ENCODE peak calls at places on chromosomes 5 and 9, in five cellular contexts. One of them, this sample, is unnamed.

GRCh38 chr5:152711996-152712395 is 306.9 kb upstream of the NMUR2 start:
- DNase-seq in IMR-90: no peak
- DNase-seq in H1: no peak
- DNase-seq in neuronal stem cell: no peak
- DNase-seq in trophoblast cell: peak
- DNase-seq in this sample: no peak

GRCh38 chr5:109693535-109694152 is 3.9 kb downstream of the MAN2A1 start:
- DNase-seq in IMR-90: peak
- DNase-seq in H1: no peak
- DNase-seq in neuronal stem cell: no peak
- DNase-seq in trophoblast cell: peak
- DNase-seq in this sample: peak

GRCh38 chr9:137325124-137325523 is 23.1 kb upstream of the NRARP start:
- DNase-seq in IMR-90: no peak
- DNase-seq in H1: no peak
- DNase-seq in neuronal stem cell: no peak
- DNase-seq in trophoblast cell: no peak
- DNase-seq in this sample: no peak

GRCh38 chr5:7415123-7415522 is 19.2 kb downstream of the ADCY2 start:
- DNase-seq in IMR-90: no peak
- DNase-seq in H1: no peak
- DNase-seq in neuronal stem cell: no peak
- DNase-seq in trophoblast cell: peak
- DNase-seq in this sample: no peak

GRCh38 chr5:27995867-27996266 is 957.5 kb upstream of the CDH9 start:
- DNase-seq in IMR-90: no peak
- DNase-seq in H1: no peak
- DNase-seq in neuronal stem cell: no peak
- DNase-seq in trophoblast cell: no peak
- DNase-seq in this sample: no peak

GRCh38 chr9:33466565-33467495 is 6.9 kb downstream of the NOL6 start:
- DNase-seq in IMR-90: peak
- DNase-seq in H1: peak
- DNase-seq in neuronal stem cell: peak
- DNase-seq in trophoblast cell: peak
- DNase-seq in this sample: peak

GRCh38 chr5:71957431-71957934 is 149.8 kb upstream of the MAP1B start:
- DNase-seq in IMR-90: no peak
- DNase-seq in H1: no peak
- DNase-seq in neuronal stem cell: no peak
- DNase-seq in trophoblast cell: no peak
- DNase-seq in this sample: no peak

GRCh38 chr9:93230185-93230584 is 46.2 kb downstream of the WNK2 start:
- DNase-seq in IMR-90: no peak
- DNase-seq in H1: no peak
- DNase-seq in neuronal stem cell: no peak
- DNase-seq in trophoblast cell: no peak
- DNase-seq in this sample: no peak

GRCh38 chr9:7001571-7001970 is 243.8 kb downstream of the KDM4C start:
- DNase-seq in IMR-90: no peak
- DNase-seq in H1: no peak
- DNase-seq in neuronal stem cell: no peak
- DNase-seq in trophoblast cell: no peak
- DNase-seq in this sample: no peak

GRCh38 chr5:79436224-79436623 is 77.7 kb downstream of the HOMER1 start:
- DNase-seq in IMR-90: peak
- DNase-seq in H1: no peak
- DNase-seq in neuronal stem cell: no peak
- DNase-seq in trophoblast cell: peak
- DNase-seq in this sample: peak

GRCh38 chr9:95494022-95494415 is 22.8 kb downstream of the PTCH1 start:
- DNase-seq in IMR-90: no peak
- DNase-seq in H1: no peak
- DNase-seq in neuronal stem cell: no peak
- DNase-seq in trophoblast cell: peak
- DNase-seq in this sample: no peak

GRCh38 chr9:94932647-94933415 is 206.3 kb downstream of the AOPEP start:
- DNase-seq in IMR-90: no peak
- DNase-seq in H1: no peak
- DNase-seq in neuronal stem cell: no peak
- DNase-seq in trophoblast cell: no peak
- DNase-seq in this sample: no peak

GRCh38 chr5:54013556-54014157 is 296.7 kb downstream of the ARL15 start:
- DNase-seq in IMR-90: peak
- DNase-seq in H1: no peak
- DNase-seq in neuronal stem cell: no peak
- DNase-seq in trophoblast cell: peak
- DNase-seq in this sample: peak

GRCh38 chr5:158979749-158980521 is 119.8 kb downstream of the EBF1 start:
- DNase-seq in IMR-90: peak
- DNase-seq in H1: no peak
- DNase-seq in neuronal stem cell: no peak
- DNase-seq in trophoblast cell: no peak
- DNase-seq in this sample: peak

GRCh38 chr5:57608542-57608941 is 125.9 kb upstream of the ACTBL2 start:
- DNase-seq in IMR-90: no peak
- DNase-seq in H1: no peak
- DNase-seq in neuronal stem cell: no peak
- DNase-seq in trophoblast cell: no peak
- DNase-seq in this sample: no peak

GRCh38 chr5:101455851-101456250 is 552.8 kb upstream of the ST8SIA4 start:
- DNase-seq in IMR-90: no peak
- DNase-seq in H1: no peak
- DNase-seq in neuronal stem cell: no peak
- DNase-seq in trophoblast cell: no peak
- DNase-seq in this sample: no peak

GRCh38 chr5:113038714-113039113 is 62.1 kb downstream of the DCP2 start:
- DNase-seq in IMR-90: peak
- DNase-seq in H1: peak
- DNase-seq in neuronal stem cell: no peak
- DNase-seq in trophoblast cell: peak
- DNase-seq in this sample: no peak

GRCh38 chr9:16368425-16369087 is 501.9 kb downstream of the BNC2 start:
- DNase-seq in IMR-90: peak
- DNase-seq in H1: no peak
- DNase-seq in neuronal stem cell: no peak
- DNase-seq in trophoblast cell: peak
- DNase-seq in this sample: peak

GRCh38 chr9:113219186-113219936 is 1.7 kb downstream of the FKBP15 start:
- DNase-seq in IMR-90: no peak
- DNase-seq in H1: no peak
- DNase-seq in neuronal stem cell: no peak
- DNase-seq in trophoblast cell: no peak
- DNase-seq in this sample: no peak

GRCh38 chr9:113219972-113220371 is 1.1 kb downstream of the FKBP15 start:
- DNase-seq in IMR-90: peak
- DNase-seq in H1: no peak
- DNase-seq in neuronal stem cell: no peak
- DNase-seq in trophoblast cell: peak
- DNase-seq in this sample: peak

GRCh38 chr9:113221003-113221799 is at the start of the genes FKBP15 and SLC31A1:
- DNase-seq in IMR-90: peak
- DNase-seq in H1: peak
- DNase-seq in neuronal stem cell: peak
- DNase-seq in trophoblast cell: peak
- DNase-seq in this sample: peak

GRCh38 chr9:113221800-113222481 is 597 bp downstream of the SLC31A1 start:
- DNase-seq in IMR-90: no peak
- DNase-seq in H1: no peak
- DNase-seq in neuronal stem cell: peak
- DNase-seq in trophoblast cell: peak
- DNase-seq in this sample: peak

DNA sequence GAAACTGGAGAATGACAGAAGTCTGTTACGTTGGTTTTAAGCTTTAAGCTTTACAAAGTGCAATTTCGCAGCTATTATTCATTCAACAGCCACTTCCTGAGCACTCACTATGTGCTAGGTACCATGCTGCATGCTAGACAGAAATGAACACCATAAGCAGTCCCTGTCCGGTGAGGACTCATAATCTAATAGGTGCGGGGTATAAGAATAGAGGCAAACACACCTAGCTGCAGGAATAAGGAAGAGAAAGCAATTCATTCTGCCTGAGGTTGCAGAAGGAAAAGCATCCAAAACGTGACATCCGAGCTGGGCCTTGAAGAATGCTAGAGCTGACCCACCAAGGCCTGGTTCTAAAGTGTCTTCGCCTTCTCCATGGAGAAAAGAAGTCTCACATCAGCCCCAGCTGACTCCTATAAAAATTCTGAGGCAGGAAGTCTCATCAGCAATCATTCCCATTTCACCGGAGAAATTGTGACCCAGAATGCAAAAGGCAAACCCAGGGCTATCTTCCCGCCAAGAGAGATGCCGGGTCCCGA is 542 bp downstream of the FKBP15 start:
- DNase-seq in IMR-90: no peak
- DNase-seq in H1: no peak
- DNase-seq in neuronal stem cell: peak
- DNase-seq in trophoblast cell: no peak
- DNase-seq in this sample: peak
- H3K23ac ChIP-seq in IMR-90: peak
- H3K23ac ChIP-seq in H1: no peak
- H3K23ac ChIP-seq in neuronal stem cell: no peak
- H3K23ac ChIP-seq in trophoblast cell: no peak
- H3K23ac ChIP-seq in this sample: no peak

GRCh38 chr5:16179936-16180788 is 571 bp upstream of the MARCHF11 start:
- DNase-seq in IMR-90: no peak
- DNase-seq in H1: peak
- DNase-seq in neuronal stem cell: no peak
- DNase-seq in trophoblast cell: no peak
- DNase-seq in this sample: no peak
- H3K4me3 ChIP-seq in IMR-90: no peak
- H3K4me3 ChIP-seq in H1: peak
- H3K4me3 ChIP-seq in neuronal stem cell: peak
- H3K4me3 ChIP-seq in trophoblast cell: peak
- H3K4me3 ChIP-seq in this sample: no peak

GRCh38 chr5:126777257-126777973 is 479 bp downstream of the LMNB1 start:
- DNase-seq in IMR-90: peak
- DNase-seq in H1: no peak
- DNase-seq in neuronal stem cell: peak
- DNase-seq in trophoblast cell: peak
- DNase-seq in this sample: peak
- H4K91ac ChIP-seq in IMR-90: peak
- H4K91ac ChIP-seq in H1: peak
- H4K91ac ChIP-seq in neuronal stem cell: peak
- H4K91ac ChIP-seq in trophoblast cell: peak
- H4K91ac ChIP-seq in this sample: peak

DNA sequence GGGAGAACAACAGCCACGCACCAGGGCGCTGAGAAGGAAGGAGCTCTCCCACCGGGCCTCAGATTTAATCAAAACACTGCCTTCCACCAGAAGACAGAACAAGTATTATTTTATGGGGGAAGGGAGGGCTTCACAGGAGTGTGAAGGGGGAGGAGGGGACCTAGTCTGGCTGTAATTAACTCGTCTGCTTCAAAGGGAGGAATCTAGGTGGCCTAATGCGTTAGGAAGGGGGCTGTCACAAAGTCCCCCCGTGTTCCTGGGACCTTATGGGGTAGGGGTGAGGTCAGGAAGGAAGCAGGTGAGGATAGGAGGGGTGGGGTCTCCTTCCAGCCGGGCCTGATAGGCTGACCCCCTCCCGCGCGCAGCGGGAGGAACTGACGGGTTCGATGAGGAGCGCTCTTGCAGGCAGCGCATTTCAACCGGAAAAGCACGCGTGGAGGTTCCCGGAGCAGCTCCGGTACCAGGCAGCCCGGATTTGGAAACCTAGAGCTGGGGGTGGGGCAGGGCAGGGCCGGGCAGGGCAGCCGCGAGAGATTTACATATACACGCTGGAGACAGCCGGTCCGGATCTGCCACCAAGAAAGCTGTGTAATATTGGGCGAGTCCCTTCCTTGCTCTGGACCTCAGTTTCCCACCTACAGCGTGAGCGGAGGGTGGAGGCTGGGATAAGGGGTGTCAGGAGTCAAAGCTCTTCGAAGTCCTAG is 2.0 kb downstream of the SHB start:
- DNase-seq in IMR-90: no peak
- DNase-seq in H1: no peak
- DNase-seq in neuronal stem cell: no peak
- DNase-seq in trophoblast cell: peak
- DNase-seq in this sample: no peak
- H3K23ac ChIP-seq in IMR-90: peak
- H3K23ac ChIP-seq in H1: no peak
- H3K23ac ChIP-seq in neuronal stem cell: peak
- H3K23ac ChIP-seq in trophoblast cell: no peak
- H3K23ac ChIP-seq in this sample: no peak

DNA sequence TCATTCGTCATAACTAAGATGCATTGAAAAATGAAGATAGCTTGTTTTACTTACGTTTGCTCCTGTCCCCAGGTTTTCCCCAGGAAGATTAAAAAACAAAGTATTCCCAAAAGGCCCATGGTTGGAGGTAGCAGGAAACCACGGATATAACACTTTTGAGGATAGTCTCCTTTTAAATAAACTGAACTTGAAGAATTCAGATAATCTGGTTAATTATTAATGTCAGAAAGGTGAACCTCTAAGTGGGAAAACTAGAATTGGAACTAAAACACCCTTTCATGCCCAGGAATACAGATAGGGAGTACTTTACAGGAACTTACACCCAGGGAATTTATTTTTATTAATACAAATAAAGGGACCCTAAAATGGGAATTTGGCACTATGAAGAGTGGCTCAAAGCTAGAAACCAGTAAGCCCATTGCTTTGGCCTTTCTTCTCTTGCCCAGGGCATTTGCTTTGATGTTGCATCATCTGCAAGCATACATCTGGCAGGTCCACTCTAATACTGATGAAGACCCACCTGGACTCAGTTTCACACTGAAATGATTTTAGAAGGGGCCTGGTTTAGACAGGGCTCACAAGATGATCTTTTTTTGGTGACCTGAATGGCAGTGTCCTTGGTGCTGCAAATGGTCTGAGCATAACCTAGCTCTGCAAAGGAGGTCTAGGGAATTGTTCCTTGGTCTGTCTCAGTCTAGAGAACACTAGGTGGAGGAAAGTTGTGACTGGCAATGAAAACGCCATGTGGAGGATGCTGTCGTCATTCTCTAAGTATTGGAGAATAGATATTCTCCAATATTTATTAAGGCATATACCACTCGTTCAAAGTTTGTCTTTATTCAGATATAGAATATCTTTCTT is at the start of gene C5:
- DNase-seq in IMR-90: no peak
- DNase-seq in H1: no peak
- DNase-seq in neuronal stem cell: no peak
- DNase-seq in trophoblast cell: no peak
- DNase-seq in this sample: no peak
- H3K4me3 ChIP-seq in IMR-90: no peak
- H3K4me3 ChIP-seq in H1: no peak
- H3K4me3 ChIP-seq in neuronal stem cell: no peak
- H3K4me3 ChIP-seq in trophoblast cell: no peak
- H3K4me3 ChIP-seq in this sample: no peak

GRCh38 chr9:122116448-122117173 is 23.5 kb upstream of the TTLL11 start:
- DNase-seq in IMR-90: no peak
- DNase-seq in H1: no peak
- DNase-seq in neuronal stem cell: no peak
- DNase-seq in trophoblast cell: no peak
- DNase-seq in this sample: no peak
- H4K91ac ChIP-seq in IMR-90: no peak
- H4K91ac ChIP-seq in H1: no peak
- H4K91ac ChIP-seq in neuronal stem cell: no peak
- H4K91ac ChIP-seq in trophoblast cell: no peak
- H4K91ac ChIP-seq in this sample: no peak

This sample was measured in mesenchymal stem cell.